ENCODE peak calls at places on chromosome 1, in five cellular contexts. Y, K, O, P and J are unnamed samples.

GRCh38 chr1:186497651-186498050 is 36.7 kb upstream of the PDC start:
- DNase-seq in K (no peak), Y (no peak), O (no peak), P (no peak), J (no peak)

GRCh38 chr1:240559781-240560180 is 52.2 kb downstream of the GREM2 start:
- DNase-seq in Y (no peak), P (no peak), O (no peak), K (no peak), J (no peak)

GRCh38 chr1:231376101-231376500 is 38.0 kb downstream of the SPRTN start:
- DNase-seq in P (no peak), Y (no peak), O (no peak), K (no peak), J (no peak)

GRCh38 chr1:55262822-55263221 is 47.7 kb upstream of the USP24 start:
- DNase-seq in Y (no peak), K (no peak), O (no peak), P (peak), J (no peak)

GRCh38 chr1:97202481-97202880 is 480.9 kb downstream of the PTBP2 start:
- DNase-seq in P (no peak), Y (no peak), O (peak), K (no peak), J (no peak)

GRCh38 chr1:226626577-226626956 is 78.0 kb downstream of the STUM start:
- DNase-seq in Y (peak), K (no peak), P (no peak), O (peak), J (peak)

GRCh38 chr1:27607239-27607804 is 3.4 kb upstream of the AHDC1 start:
- DNase-seq in K (no peak), P (no peak), O (no peak), Y (peak), J (peak)

GRCh38 chr1:226126824-226127591 is 59.5 kb downstream of the ACBD3 start:
- DNase-seq in P (no peak), K (no peak), Y (no peak), O (no peak), J (no peak)

GRCh38 chr1:64664287-64664686 is 80.6 kb upstream of the RAVER2 start:
- DNase-seq in O (no peak), Y (peak), P (no peak), K (no peak), J (no peak)

GRCh38 chr1:62317021-62317768 is 2.0 kb downstream of the KANK4 start:
- DNase-seq in O (no peak), Y (no peak), K (no peak), P (no peak), J (no peak)

GRCh38 chr1:21931171-21932093 is 5.7 kb downstream of the HSPG2 start:
- DNase-seq in P (peak), K (peak), O (no peak), Y (no peak), J (no peak)

GRCh38 chr1:149844096-149844495 is 55.3 kb upstream of the BOLA1 start:
- DNase-seq in O (no peak), K (no peak), P (peak), Y (no peak), J (no peak)

GRCh38 chr1:229253170-229253974 is 17.5 kb upstream of the RAB4A start:
- DNase-seq in K (no peak), O (no peak), P (no peak), Y (no peak), J (no peak)

GRCh38 chr1:112575154-112575804 is 43.7 kb downstream of the ST7L start:
- DNase-seq in K (peak), Y (no peak), O (no peak), P (peak), J (no peak)

GRCh38 chr1:150152772-150153461 is 3.2 kb downstream of the PLEKHO1 start:
- DNase-seq in O (peak), P (no peak), K (no peak), Y (no peak), J (no peak)